ENCODE peak calls at places on chromosomes 3 and 15, in ten cellular contexts. One of them, this sample, is unnamed. For H3K4me1, the result is how much of the 10 kb centered on the place peaks cover.

GRCh38 chr15:66798426-66799061 is 96.5 kb downstream of the SMAD6 start:
- DNase-seq in IMR-90: peak
- DNase-seq in testis: peak
- DNase-seq in psoas muscle: no peak
- DNase-seq in right lobe of liver: no peak
- DNase-seq in fibroblast of lung: peak
- DNase-seq in osteoblast: peak
- DNase-seq in breast epithelium: no peak
- DNase-seq in endothelial cell of umbilical vein: peak
- DNase-seq in endodermal cell: peak
- DNase-seq in this sample: no peak

GRCh38 chr3:95312650-95313049 is 1249.8 kb downstream of the NSUN3 start:
- DNase-seq in IMR-90: no peak
- DNase-seq in testis: no peak
- DNase-seq in psoas muscle: no peak
- DNase-seq in right lobe of liver: no peak
- DNase-seq in fibroblast of lung: no peak
- DNase-seq in osteoblast: no peak
- DNase-seq in breast epithelium: no peak
- DNase-seq in endothelial cell of umbilical vein: no peak
- DNase-seq in endodermal cell: no peak
- DNase-seq in this sample: no peak

GRCh38 chr3:123623346-123623880 is 38.6 kb upstream of the HACD2 start:
- DNase-seq in IMR-90: peak
- DNase-seq in testis: no peak
- DNase-seq in psoas muscle: no peak
- DNase-seq in right lobe of liver: no peak
- DNase-seq in fibroblast of lung: peak
- DNase-seq in osteoblast: peak
- DNase-seq in breast epithelium: no peak
- DNase-seq in endothelial cell of umbilical vein: no peak
- DNase-seq in endodermal cell: no peak
- DNase-seq in this sample: no peak

GRCh38 chr3:38000242-38000916 is 9.8 kb downstream of the VILL start:
- DNase-seq in IMR-90: no peak
- DNase-seq in testis: no peak
- DNase-seq in psoas muscle: no peak
- DNase-seq in right lobe of liver: peak
- DNase-seq in fibroblast of lung: no peak
- DNase-seq in osteoblast: peak
- DNase-seq in breast epithelium: no peak
- DNase-seq in endothelial cell of umbilical vein: no peak
- DNase-seq in endodermal cell: peak
- DNase-seq in this sample: peak

GRCh38 chr15:64907991-64908390 is 3.7 kb upstream of the ANKDD1A start:
- DNase-seq in IMR-90: no peak
- DNase-seq in testis: no peak
- DNase-seq in psoas muscle: no peak
- DNase-seq in right lobe of liver: no peak
- DNase-seq in fibroblast of lung: no peak
- DNase-seq in osteoblast: no peak
- DNase-seq in breast epithelium: no peak
- DNase-seq in endothelial cell of umbilical vein: no peak
- DNase-seq in endodermal cell: no peak
- DNase-seq in this sample: no peak

GRCh38 chr3:126474498-126475410 is 937 bp downstream of the ZXDC start:
- DNase-seq in IMR-90: peak
- DNase-seq in testis: peak
- DNase-seq in psoas muscle: peak
- DNase-seq in right lobe of liver: peak
- DNase-seq in fibroblast of lung: peak
- DNase-seq in osteoblast: peak
- DNase-seq in breast epithelium: peak
- DNase-seq in endothelial cell of umbilical vein: peak
- DNase-seq in endodermal cell: peak
- DNase-seq in this sample: peak

GRCh38 chr3:125045194-125045593 is 10.6 kb downstream of the HEG1 start:
- DNase-seq in IMR-90: no peak
- DNase-seq in testis: no peak
- DNase-seq in psoas muscle: no peak
- DNase-seq in right lobe of liver: no peak
- DNase-seq in fibroblast of lung: no peak
- DNase-seq in osteoblast: no peak
- DNase-seq in breast epithelium: no peak
- DNase-seq in endothelial cell of umbilical vein: no peak
- DNase-seq in endodermal cell: peak
- DNase-seq in this sample: no peak

GRCh38 chr3:69260216-69260787 is 125.6 kb downstream of the FRMD4B start:
- DNase-seq in IMR-90: no peak
- DNase-seq in testis: no peak
- DNase-seq in psoas muscle: no peak
- DNase-seq in right lobe of liver: no peak
- DNase-seq in fibroblast of lung: no peak
- DNase-seq in osteoblast: no peak
- DNase-seq in breast epithelium: no peak
- DNase-seq in endothelial cell of umbilical vein: no peak
- DNase-seq in endodermal cell: no peak
- DNase-seq in this sample: no peak

GRCh38 chr15:99390667-99391066 is 139.4 kb downstream of the LRRC28 start:
- DNase-seq in IMR-90: no peak
- DNase-seq in testis: no peak
- DNase-seq in psoas muscle: no peak
- DNase-seq in right lobe of liver: no peak
- DNase-seq in fibroblast of lung: no peak
- DNase-seq in osteoblast: no peak
- DNase-seq in breast epithelium: no peak
- DNase-seq in endothelial cell of umbilical vein: no peak
- DNase-seq in endodermal cell: peak
- DNase-seq in this sample: no peak

GRCh38 chr3:152444029-152444641 is 175.4 kb downstream of the MBNL1 start:
- DNase-seq in IMR-90: peak
- DNase-seq in testis: no peak
- DNase-seq in psoas muscle: no peak
- DNase-seq in right lobe of liver: no peak
- DNase-seq in fibroblast of lung: peak
- DNase-seq in osteoblast: peak
- DNase-seq in breast epithelium: no peak
- DNase-seq in endothelial cell of umbilical vein: peak
- DNase-seq in endodermal cell: no peak
- DNase-seq in this sample: no peak

GRCh38 chr15:91183630-91184029 is 83.6 kb downstream of the SV2B start:
- DNase-seq in IMR-90: no peak
- DNase-seq in testis: no peak
- DNase-seq in psoas muscle: no peak
- DNase-seq in right lobe of liver: no peak
- DNase-seq in fibroblast of lung: no peak
- DNase-seq in osteoblast: no peak
- DNase-seq in breast epithelium: no peak
- DNase-seq in endothelial cell of umbilical vein: no peak
- DNase-seq in endodermal cell: no peak
- DNase-seq in this sample: no peak

GRCh38 chr3:63886843-63887242 is 23.2 kb downstream of the ATXN7 start:
- DNase-seq in IMR-90: no peak
- DNase-seq in testis: no peak
- DNase-seq in psoas muscle: no peak
- DNase-seq in right lobe of liver: no peak
- DNase-seq in fibroblast of lung: peak
- DNase-seq in osteoblast: no peak
- DNase-seq in breast epithelium: no peak
- DNase-seq in endothelial cell of umbilical vein: peak
- DNase-seq in endodermal cell: no peak
- DNase-seq in this sample: no peak

GRCh38 chr3:189324538-189325138 is 152.9 kb downstream of the TPRG1 start:
- DNase-seq in IMR-90: peak
- DNase-seq in testis: peak
- DNase-seq in psoas muscle: peak
- DNase-seq in right lobe of liver: peak
- DNase-seq in fibroblast of lung: peak
- DNase-seq in osteoblast: no peak
- DNase-seq in breast epithelium: peak
- DNase-seq in endothelial cell of umbilical vein: peak
- DNase-seq in endodermal cell: no peak
- DNase-seq in this sample: peak

GRCh38 chr15:73460662-73461061 is 17.7 kb downstream of the REC114 start:
- DNase-seq in IMR-90: no peak
- DNase-seq in testis: no peak
- DNase-seq in psoas muscle: no peak
- DNase-seq in right lobe of liver: no peak
- DNase-seq in fibroblast of lung: no peak
- DNase-seq in osteoblast: no peak
- DNase-seq in breast epithelium: no peak
- DNase-seq in endothelial cell of umbilical vein: no peak
- DNase-seq in endodermal cell: no peak
- DNase-seq in this sample: no peak
- H3K27ac ChIP-seq in IMR-90: no peak
- H3K27ac ChIP-seq in testis: no peak
- H3K27ac ChIP-seq in psoas muscle: no peak
- H3K27ac ChIP-seq in right lobe of liver: no peak
- H3K27ac ChIP-seq in fibroblast of lung: no peak
- H3K27ac ChIP-seq in osteoblast: no peak
- H3K27ac ChIP-seq in breast epithelium: no peak
- H3K27ac ChIP-seq in endothelial cell of umbilical vein: no peak
- H3K27ac ChIP-seq in endodermal cell: no peak
- H3K27ac ChIP-seq in this sample: no peak

DNA sequence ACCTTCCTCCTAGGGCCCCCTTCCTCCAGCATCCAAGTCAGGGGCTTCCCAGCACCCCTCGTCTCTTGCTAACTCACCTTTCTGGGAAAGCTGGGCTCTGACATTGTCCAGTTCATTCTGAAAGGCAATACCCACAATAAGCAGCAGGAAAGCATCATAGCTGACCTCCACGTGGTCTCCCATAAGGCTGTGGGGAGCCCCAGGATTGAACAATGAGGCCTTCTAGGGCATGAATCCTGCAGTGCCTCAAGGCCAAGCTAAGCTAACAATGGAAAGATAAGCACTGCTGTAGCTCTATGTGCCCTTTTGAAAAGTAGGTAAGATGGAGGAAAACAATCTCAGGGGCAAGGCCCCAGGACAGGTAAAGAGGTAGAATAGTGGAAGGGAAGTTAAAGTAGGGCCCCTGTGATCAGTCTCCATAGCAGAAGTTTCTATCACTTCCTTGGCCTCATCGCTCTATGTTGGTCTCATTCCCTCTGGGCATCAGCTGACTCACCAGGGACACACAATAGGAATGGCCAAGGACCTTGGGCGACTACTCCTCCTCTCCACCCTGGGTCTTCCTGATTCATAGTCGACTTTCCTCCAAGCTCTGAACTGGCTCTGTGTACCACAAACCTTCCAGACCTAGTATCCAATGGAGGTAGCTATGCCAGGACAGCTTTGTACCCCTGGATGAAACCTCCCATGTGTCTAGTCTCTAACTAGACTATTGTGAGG is 11.7 kb downstream of the TRAIP start:
- DNase-seq in IMR-90: no peak
- DNase-seq in testis: no peak
- DNase-seq in psoas muscle: no peak
- DNase-seq in right lobe of liver: no peak
- DNase-seq in fibroblast of lung: no peak
- DNase-seq in osteoblast: peak
- DNase-seq in breast epithelium: no peak
- DNase-seq in endothelial cell of umbilical vein: no peak
- DNase-seq in endodermal cell: no peak
- DNase-seq in this sample: no peak
- H3K4me1 ChIP-seq in IMR-90: under half
- H3K4me1 ChIP-seq in testis: under half
- H3K4me1 ChIP-seq in psoas muscle: under half
- H3K4me1 ChIP-seq in right lobe of liver: under half
- H3K4me1 ChIP-seq in fibroblast of lung: under half
- H3K4me1 ChIP-seq in osteoblast: under half
- H3K4me1 ChIP-seq in breast epithelium: under half
- H3K4me1 ChIP-seq in endothelial cell of umbilical vein: under half
- H3K4me1 ChIP-seq in endodermal cell: under half
- H3K4me1 ChIP-seq in this sample: under half

DNA sequence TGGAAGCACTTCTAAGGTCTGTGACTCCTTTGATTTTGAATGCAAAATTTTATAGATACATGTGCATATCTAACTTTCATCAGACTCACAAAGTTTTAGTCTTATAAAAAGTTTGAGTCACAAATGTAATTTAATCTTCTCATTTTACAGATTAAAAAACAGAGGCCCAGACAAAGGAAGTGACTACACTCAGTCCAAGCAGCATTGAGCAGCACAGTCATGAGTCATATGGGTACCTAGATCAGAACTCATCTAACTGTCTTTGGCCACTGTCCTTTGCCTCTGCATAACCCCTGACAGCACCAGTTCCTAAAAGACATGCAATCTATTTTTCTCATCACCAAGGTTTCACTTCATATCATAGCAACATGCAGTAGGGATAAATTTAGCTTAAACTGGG is 210.7 kb upstream of the KCNH8 start:
- DNase-seq in IMR-90: no peak
- DNase-seq in testis: no peak
- DNase-seq in psoas muscle: no peak
- DNase-seq in right lobe of liver: no peak
- DNase-seq in fibroblast of lung: no peak
- DNase-seq in osteoblast: no peak
- DNase-seq in breast epithelium: no peak
- DNase-seq in endothelial cell of umbilical vein: no peak
- DNase-seq in endodermal cell: no peak
- DNase-seq in this sample: no peak
- H3K4me3 ChIP-seq in IMR-90: no peak
- H3K4me3 ChIP-seq in testis: no peak
- H3K4me3 ChIP-seq in psoas muscle: no peak
- H3K4me3 ChIP-seq in right lobe of liver: no peak
- H3K4me3 ChIP-seq in fibroblast of lung: no peak
- H3K4me3 ChIP-seq in osteoblast: no peak
- H3K4me3 ChIP-seq in breast epithelium: no peak
- H3K4me3 ChIP-seq in endothelial cell of umbilical vein: no peak
- H3K4me3 ChIP-seq in endodermal cell: no peak
- H3K4me3 ChIP-seq in this sample: no peak

GRCh38 chr3:194091141-194091540 is 44.8 kb upstream of the HES1 start:
- DNase-seq in IMR-90: peak
- DNase-seq in testis: no peak
- DNase-seq in psoas muscle: no peak
- DNase-seq in right lobe of liver: no peak
- DNase-seq in fibroblast of lung: peak
- DNase-seq in osteoblast: peak
- DNase-seq in breast epithelium: no peak
- DNase-seq in endothelial cell of umbilical vein: no peak
- DNase-seq in endodermal cell: no peak
- DNase-seq in this sample: no peak

GRCh38 chr3:194095902-194096301 is 40.0 kb upstream of the HES1 start:
- DNase-seq in IMR-90: no peak
- DNase-seq in testis: no peak
- DNase-seq in psoas muscle: no peak
- DNase-seq in right lobe of liver: no peak
- DNase-seq in fibroblast of lung: no peak
- DNase-seq in osteoblast: no peak
- DNase-seq in breast epithelium: no peak
- DNase-seq in endothelial cell of umbilical vein: no peak
- DNase-seq in endodermal cell: no peak
- DNase-seq in this sample: no peak

GRCh38 chr3:194092770-194093336 is 43.1 kb upstream of the HES1 start:
- DNase-seq in IMR-90: no peak
- DNase-seq in testis: no peak
- DNase-seq in psoas muscle: no peak
- DNase-seq in right lobe of liver: no peak
- DNase-seq in fibroblast of lung: no peak
- DNase-seq in osteoblast: no peak
- DNase-seq in breast epithelium: peak
- DNase-seq in endothelial cell of umbilical vein: no peak
- DNase-seq in endodermal cell: no peak
- DNase-seq in this sample: no peak

GRCh38 chr3:194095464-194095863 is 40.5 kb upstream of the HES1 start:
- DNase-seq in IMR-90: no peak
- DNase-seq in testis: peak
- DNase-seq in psoas muscle: peak
- DNase-seq in right lobe of liver: no peak
- DNase-seq in fibroblast of lung: no peak
- DNase-seq in osteoblast: no peak
- DNase-seq in breast epithelium: peak
- DNase-seq in endothelial cell of umbilical vein: peak
- DNase-seq in endodermal cell: no peak
- DNase-seq in this sample: peak

GRCh38 chr3:194093822-194094221 is 42.1 kb upstream of the HES1 start:
- DNase-seq in IMR-90: no peak
- DNase-seq in testis: no peak
- DNase-seq in psoas muscle: no peak
- DNase-seq in right lobe of liver: no peak
- DNase-seq in fibroblast of lung: no peak
- DNase-seq in osteoblast: no peak
- DNase-seq in breast epithelium: no peak
- DNase-seq in endothelial cell of umbilical vein: no peak
- DNase-seq in endodermal cell: no peak
- DNase-seq in this sample: no peak
- H3K27ac ChIP-seq in IMR-90: no peak
- H3K27ac ChIP-seq in testis: no peak
- H3K27ac ChIP-seq in psoas muscle: no peak
- H3K27ac ChIP-seq in right lobe of liver: no peak
- H3K27ac ChIP-seq in fibroblast of lung: no peak
- H3K27ac ChIP-seq in osteoblast: no peak
- H3K27ac ChIP-seq in breast epithelium: no peak
- H3K27ac ChIP-seq in endothelial cell of umbilical vein: no peak
- H3K27ac ChIP-seq in endodermal cell: no peak
- H3K27ac ChIP-seq in this sample: no peak

This sample was measured in right cardiac atrium.